ENCODE peak calls at places on chromosome 16, in seven cellular contexts. G is AG04450, S is RWPE1, Y is PC-9, F is body of pancreas, I is dorsolateral prefrontal cortex, O is epithelial cell of esophagus. X is an unnamed sample.

GRCh38 chr16:16021988-16022682 is 72.7 kb downstream of the ABCC1 start:
- DNase-seq in G (peak), S (peak), Y (peak), F (peak), I (peak), O (peak), X (peak)

GRCh38 chr16:86229283-86229682 is 281.0 kb upstream of the FOXF1 start:
- DNase-seq in G (no peak), S (no peak), Y (no peak), F (no peak), I (no peak), O (no peak), X (no peak)

GRCh38 chr16:11094075-11094593 is 149.8 kb downstream of the CLEC16A start:
- DNase-seq in G (peak), S (peak), Y (peak), F (no peak), I (no peak), O (peak), X (peak)

GRCh38 chr16:68995011-68995504 is 110.4 kb upstream of the HAS3 start:
- DNase-seq in G (no peak), S (peak), Y (peak), F (no peak), I (no peak), O (peak), X (peak)

GRCh38 chr16:69618307-69618706 is 52.5 kb downstream of the NFAT5 start:
- DNase-seq in G (no peak), S (no peak), Y (no peak), F (no peak), I (no peak), O (no peak), X (no peak)

GRCh38 chr16:81786868-81787267 is 7.8 kb downstream of the PLCG2 start:
- DNase-seq in G (no peak), S (no peak), Y (no peak), F (no peak), I (no peak), O (no peak), X (no peak)

GRCh38 chr16:83940630-83941378 is 12.2 kb upstream of the OSGIN1 start:
- DNase-seq in G (no peak), S (no peak), Y (no peak), F (no peak), I (no peak), O (no peak), X (no peak)

GRCh38 chr16:49000594-49000993 is 281.0 kb downstream of the CBLN1 start:
- DNase-seq in G (no peak), S (peak), Y (no peak), F (no peak), I (no peak), O (peak), X (no peak)

GRCh38 chr16:85602831-85603755 is 10.0 kb upstream of the GSE1 start:
- DNase-seq in G (no peak), S (no peak), Y (peak), F (peak), I (no peak), O (no peak), X (no peak)

GRCh38 chr16:30054451-30054850 is 11.1 kb upstream of the ALDOA start:
- DNase-seq in G (no peak), S (no peak), Y (no peak), F (no peak), I (no peak), O (no peak), X (no peak)

GRCh38 chr16:12412252-12412651 is 391.4 kb downstream of the CPPED1 start:
- DNase-seq in G (no peak), S (no peak), Y (no peak), F (no peak), I (no peak), O (no peak), X (no peak)

GRCh38 chr16:3022697-3023414 is 886 bp downstream of the HCFC1R1 start:
- DNase-seq in G (no peak), S (no peak), Y (no peak), F (no peak), I (no peak), O (no peak), X (peak)

GRCh38 chr16:17828012-17828411 is 357.3 kb upstream of the XYLT1 start:
- DNase-seq in G (no peak), S (peak), Y (no peak), F (no peak), I (no peak), O (no peak), X (peak)

GRCh38 chr16:4935231-4935855 is 1.6 kb downstream of the PPL start:
- DNase-seq in G (no peak), S (peak), Y (peak), F (peak), I (no peak), O (peak), X (no peak)

GRCh38 chr16:74309789-74310781 is 13.5 kb downstream of the PSMD7 start:
- DNase-seq in G (peak), S (peak), Y (peak), F (peak), I (no peak), O (peak), X (no peak)

GRCh38 chr16:52906271-52906670 is 146.4 kb downstream of the CHD9NB start:
- DNase-seq in G (no peak), S (peak), Y (no peak), F (no peak), I (no peak), O (peak), X (peak)

GRCh38 chr16:11836653-11837244 is 14.6 kb downstream of the RSL1D1 start:
- DNase-seq in G (no peak), S (peak), Y (no peak), F (no peak), I (no peak), O (peak), X (peak)

GRCh38 chr16:4389051-4389955 is 17.7 kb downstream of the VASN start:
- DNase-seq in G (no peak), S (no peak), Y (no peak), F (peak), I (no peak), O (no peak), X (no peak)

GRCh38 chr16:65386707-65387106 is 264.8 kb upstream of the CDH11 start:
- DNase-seq in G (no peak), S (no peak), Y (no peak), F (no peak), I (no peak), O (no peak), X (no peak)

GRCh38 chr16:67148656-67149275 is 2.0 kb downstream of the B3GNT9 start:
- DNase-seq in G (no peak), S (no peak), Y (no peak), F (no peak), I (no peak), O (no peak), X (no peak)

GRCh38 chr16:53257001-53257400 is 177.3 kb upstream of the RBL2 start:
- DNase-seq in G (peak), S (peak), Y (no peak), F (no peak), I (no peak), O (peak), X (peak)

GRCh38 chr16:88540346-88540977 is 29.7 kb upstream of the ZC3H18 start:
- DNase-seq in G (no peak), S (no peak), Y (no peak), F (peak), I (no peak), O (no peak), X (no peak)

GRCh38 chr16:88541109-88541508 is 29.1 kb upstream of the ZC3H18 start:
- DNase-seq in G (no peak), S (no peak), Y (no peak), F (peak), I (no peak), O (no peak), X (no peak)

GRCh38 chr16:88539261-88539651 is 30.9 kb upstream of the ZC3H18 start:
- DNase-seq in G (no peak), S (no peak), Y (no peak), F (no peak), I (no peak), O (no peak), X (no peak)

GRCh38 chr16:88538366-88539060 is 31.7 kb upstream of the ZC3H18 start:
- DNase-seq in G (no peak), S (no peak), Y (no peak), F (no peak), I (no peak), O (no peak), X (no peak)

GRCh38 chr16:88539652-88540345 is 30.4 kb upstream of the ZC3H18 start:
- DNase-seq in G (no peak), S (no peak), Y (no peak), F (peak), I (no peak), O (no peak), X (no peak)
- TF ChIP-seq CTCF in G (no peak), S (no peak), Y (no peak), F (peak), I (no peak), O (no peak), X (no peak)

GRCh38 chr16:28063611-28064061 is at the start of gene GSG1L:
- DNase-seq in G (no peak), S (no peak), Y (no peak), F (no peak), I (no peak), O (no peak), X (no peak)
- TF ChIP-seq CTCF in G (no peak), S (no peak), Y (no peak), F (no peak), I (no peak), O (no peak), X (no peak)

DNA sequence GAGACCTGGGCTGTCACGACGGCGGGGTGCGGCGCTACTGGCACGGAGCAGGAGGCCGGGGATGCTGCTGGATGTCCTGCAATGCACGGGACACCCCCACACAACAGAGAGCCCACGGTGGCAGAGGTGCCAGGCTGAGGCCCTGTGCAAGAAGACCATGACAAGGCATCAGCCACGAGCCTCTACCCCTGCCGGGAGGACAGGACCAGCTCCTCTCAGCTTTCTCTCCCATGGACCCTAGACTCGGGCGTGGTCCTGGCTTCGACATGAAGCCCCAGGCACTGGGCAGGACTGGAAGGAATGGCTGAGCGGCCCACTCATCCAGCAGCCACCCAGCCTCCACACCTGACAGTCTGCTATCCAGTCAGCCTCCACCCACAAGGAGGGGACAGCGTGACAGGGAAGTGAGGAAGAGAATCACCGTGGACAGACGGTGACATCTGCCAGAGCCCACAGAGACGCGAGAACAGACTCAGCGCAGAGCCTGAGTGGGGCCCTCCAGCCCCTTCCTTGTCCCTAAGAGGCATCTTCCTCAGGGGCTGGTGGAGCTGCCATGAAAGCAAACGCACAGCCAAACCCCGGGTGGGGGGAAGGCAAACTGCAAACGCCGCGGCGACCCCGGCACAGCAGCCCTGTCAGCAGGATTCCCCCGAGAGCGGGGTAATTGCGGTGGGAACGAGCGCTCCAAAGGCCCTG is 25.5 kb downstream of the SLC7A5 start:
- DNase-seq in G (no peak), S (no peak), Y (no peak), F (no peak), I (no peak), O (no peak), X (no peak)
- TF ChIP-seq CTCF in G (no peak), S (no peak), Y (no peak), F (no peak), I (no peak), O (no peak), X (no peak)

GRCh38 chr16:71788578-71788977 is 20.1 kb downstream of the AP1G1 start:
- DNase-seq in G (no peak), S (no peak), Y (no peak), F (no peak), I (no peak), O (no peak), X (no peak)
- TF ChIP-seq CTCF in G (no peak), S (no peak), Y (no peak), F (no peak), I (no peak), O (no peak), X (no peak)

DNA sequence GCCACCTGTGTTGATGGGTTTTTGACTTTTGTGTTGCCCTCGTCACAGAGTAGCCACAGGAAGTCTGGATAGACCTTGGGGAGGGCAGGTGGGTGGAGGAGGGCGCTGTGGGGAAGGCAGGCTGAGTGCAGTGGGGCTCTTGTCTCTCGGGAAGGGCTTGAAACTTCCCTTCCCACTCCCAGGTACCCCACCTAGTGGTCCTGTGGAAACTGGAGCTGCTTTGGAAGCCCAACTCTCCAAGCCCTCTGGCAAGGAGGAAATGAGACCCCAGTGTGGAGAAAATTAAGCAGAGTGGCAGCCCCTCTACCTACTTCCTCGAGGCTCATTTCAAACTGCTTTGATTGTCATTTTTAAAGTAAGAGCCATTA is 9.2 kb downstream of the CA5A start:
- DNase-seq in G (no peak), S (no peak), Y (no peak), F (no peak), I (no peak), O (no peak), X (no peak)
- TF ChIP-seq CTCF in G (peak), S (no peak), Y (no peak), F (no peak), I (no peak), O (no peak), X (no peak)

GRCh38 chr16:88309905-88310259 is 72.9 kb upstream of the ZNF469 start:
- DNase-seq in G (no peak), S (no peak), Y (no peak), F (no peak), I (no peak), O (no peak), X (no peak)
- TF ChIP-seq CTCF in G (peak), S (peak), Y (peak), F (peak), I (no peak), O (peak), X (peak)

GRCh38 chr16:57377080-57377841 is 5.0 kb downstream of the CX3CL1 start:
- DNase-seq in G (peak), S (peak), Y (peak), F (no peak), I (no peak), O (peak), X (no peak)
- TF ChIP-seq CTCF in G (no peak), S (no peak), Y (peak), F (no peak), I (no peak), O (no peak), X (peak)

X was measured in foreskin keratinocyte.